ENCODE peak calls at places on chromosomes 5 and 9, in five cellular contexts. One of them, this sample, is unnamed. For H3K27me3 and H3K9me3, the result is how much of the 10 kb centered on the place peaks cover.

GRCh38 chr9:72305102-72305546 is 59.9 kb downstream of the ZFAND5 start:
- DNase-seq in left ventricle myocardium inferior: peak
- DNase-seq in IMR-90: peak
- DNase-seq in cardiac muscle cell: peak
- DNase-seq in lower lobe of right lung: peak
- DNase-seq in this sample: peak

GRCh38 chr5:13328316-13328715 is 616.2 kb downstream of the DNAH5 start:
- DNase-seq in left ventricle myocardium inferior: no peak
- DNase-seq in IMR-90: no peak
- DNase-seq in cardiac muscle cell: no peak
- DNase-seq in lower lobe of right lung: no peak
- DNase-seq in this sample: peak

GRCh38 chr5:177545487-177546261 is 8.7 kb downstream of the FAM193B start:
- DNase-seq in left ventricle myocardium inferior: peak
- DNase-seq in IMR-90: peak
- DNase-seq in cardiac muscle cell: peak
- DNase-seq in lower lobe of right lung: peak
- DNase-seq in this sample: peak

GRCh38 chr5:127761869-127762268 is 58.7 kb downstream of the CCDC192 start:
- DNase-seq in left ventricle myocardium inferior: no peak
- DNase-seq in IMR-90: no peak
- DNase-seq in cardiac muscle cell: no peak
- DNase-seq in lower lobe of right lung: no peak
- DNase-seq in this sample: no peak

GRCh38 chr5:37519807-37520206 is 140.7 kb downstream of the WDR70 start:
- DNase-seq in left ventricle myocardium inferior: no peak
- DNase-seq in IMR-90: no peak
- DNase-seq in cardiac muscle cell: no peak
- DNase-seq in lower lobe of right lung: no peak
- DNase-seq in this sample: no peak

GRCh38 chr9:131276107-131276888 is at the start of gene FAM78A:
- DNase-seq in left ventricle myocardium inferior: peak
- DNase-seq in IMR-90: no peak
- DNase-seq in cardiac muscle cell: peak
- DNase-seq in lower lobe of right lung: peak
- DNase-seq in this sample: no peak

GRCh38 chr5:174282391-174282790 is 236.9 kb downstream of the NSG2 start:
- DNase-seq in left ventricle myocardium inferior: no peak
- DNase-seq in IMR-90: no peak
- DNase-seq in cardiac muscle cell: no peak
- DNase-seq in lower lobe of right lung: no peak
- DNase-seq in this sample: no peak

GRCh38 chr5:167634432-167634831 is 657.0 kb upstream of the WWC1 start:
- DNase-seq in left ventricle myocardium inferior: no peak
- DNase-seq in IMR-90: peak
- DNase-seq in cardiac muscle cell: peak
- DNase-seq in lower lobe of right lung: no peak
- DNase-seq in this sample: no peak

GRCh38 chr9:114619205-114619758 is 8.2 kb downstream of the TMEM268 start:
- DNase-seq in left ventricle myocardium inferior: no peak
- DNase-seq in IMR-90: no peak
- DNase-seq in cardiac muscle cell: no peak
- DNase-seq in lower lobe of right lung: peak
- DNase-seq in this sample: no peak

GRCh38 chr5:107564896-107565295 is 105.8 kb downstream of the EFNA5 start:
- DNase-seq in left ventricle myocardium inferior: no peak
- DNase-seq in IMR-90: no peak
- DNase-seq in cardiac muscle cell: peak
- DNase-seq in lower lobe of right lung: no peak
- DNase-seq in this sample: no peak

GRCh38 chr5:115246361-115246991 is 16.2 kb downstream of the PGGT1B start:
- DNase-seq in left ventricle myocardium inferior: no peak
- DNase-seq in IMR-90: peak
- DNase-seq in cardiac muscle cell: peak
- DNase-seq in lower lobe of right lung: no peak
- DNase-seq in this sample: no peak

GRCh38 chr9:22813520-22813919 is 366.9 kb downstream of the DMRTA1 start:
- DNase-seq in left ventricle myocardium inferior: no peak
- DNase-seq in IMR-90: peak
- DNase-seq in cardiac muscle cell: no peak
- DNase-seq in lower lobe of right lung: no peak
- DNase-seq in this sample: no peak

GRCh38 chr5:22928821-22929482 is 75.8 kb upstream of the CDH12 start:
- DNase-seq in left ventricle myocardium inferior: no peak
- DNase-seq in IMR-90: no peak
- DNase-seq in cardiac muscle cell: no peak
- DNase-seq in lower lobe of right lung: no peak
- DNase-seq in this sample: no peak

GRCh38 chr9:134710271-134710540 is 68.6 kb downstream of the COL5A1 start:
- DNase-seq in left ventricle myocardium inferior: no peak
- DNase-seq in IMR-90: no peak
- DNase-seq in cardiac muscle cell: no peak
- DNase-seq in lower lobe of right lung: no peak
- DNase-seq in this sample: no peak

GRCh38 chr5:1666812-1667588 is 132.6 kb downstream of the MRPL36 start:
- DNase-seq in left ventricle myocardium inferior: no peak
- DNase-seq in IMR-90: no peak
- DNase-seq in cardiac muscle cell: peak
- DNase-seq in lower lobe of right lung: no peak
- DNase-seq in this sample: peak

GRCh38 chr5:116766470-116766947 is 191.9 kb upstream of the SEMA6A start:
- DNase-seq in left ventricle myocardium inferior: no peak
- DNase-seq in IMR-90: no peak
- DNase-seq in cardiac muscle cell: peak
- DNase-seq in lower lobe of right lung: no peak
- DNase-seq in this sample: peak

GRCh38 chr9:76628155-76628554 is 136.1 kb upstream of the PCA3 start:
- DNase-seq in left ventricle myocardium inferior: no peak
- DNase-seq in IMR-90: no peak
- DNase-seq in cardiac muscle cell: no peak
- DNase-seq in lower lobe of right lung: no peak
- DNase-seq in this sample: no peak

GRCh38 chr9:105833271-105833975 is 139.1 kb downstream of the TMEM38B start:
- DNase-seq in left ventricle myocardium inferior: no peak
- DNase-seq in IMR-90: peak
- DNase-seq in cardiac muscle cell: no peak
- DNase-seq in lower lobe of right lung: no peak
- DNase-seq in this sample: no peak

GRCh38 chr9:131402073-131402472 is 8.2 kb downstream of the PRRC2B start:
- DNase-seq in left ventricle myocardium inferior: no peak
- DNase-seq in IMR-90: peak
- DNase-seq in cardiac muscle cell: no peak
- DNase-seq in lower lobe of right lung: no peak
- DNase-seq in this sample: no peak

GRCh38 chr9:97768731-97769130 is 71.6 kb upstream of the XPA start:
- DNase-seq in left ventricle myocardium inferior: no peak
- DNase-seq in IMR-90: peak
- DNase-seq in cardiac muscle cell: peak
- DNase-seq in lower lobe of right lung: no peak
- DNase-seq in this sample: no peak

GRCh38 chr9:78439192-78439865 is 142.4 kb downstream of the PSAT1 start:
- DNase-seq in left ventricle myocardium inferior: peak
- DNase-seq in IMR-90: peak
- DNase-seq in cardiac muscle cell: peak
- DNase-seq in lower lobe of right lung: peak
- DNase-seq in this sample: peak

GRCh38 chr9:2674141-2674824 is 43.0 kb upstream of the KCNV2 start:
- DNase-seq in left ventricle myocardium inferior: no peak
- DNase-seq in IMR-90: no peak
- DNase-seq in cardiac muscle cell: no peak
- DNase-seq in lower lobe of right lung: no peak
- DNase-seq in this sample: no peak

GRCh38 chr5:91670565-91670964 is 287.4 kb upstream of the ARRDC3 start:
- DNase-seq in left ventricle myocardium inferior: peak
- DNase-seq in IMR-90: no peak
- DNase-seq in cardiac muscle cell: no peak
- DNase-seq in lower lobe of right lung: no peak
- DNase-seq in this sample: no peak

GRCh38 chr5:173689171-173689676 is 72.8 kb upstream of the BOD1 start:
- DNase-seq in left ventricle myocardium inferior: no peak
- DNase-seq in IMR-90: no peak
- DNase-seq in cardiac muscle cell: peak
- DNase-seq in lower lobe of right lung: no peak
- DNase-seq in this sample: no peak

GRCh38 chr9:35689601-35690446 is at the start of gene TPM2:
- DNase-seq in left ventricle myocardium inferior: peak
- DNase-seq in IMR-90: peak
- DNase-seq in cardiac muscle cell: peak
- DNase-seq in lower lobe of right lung: peak
- DNase-seq in this sample: peak

GRCh38 chr9:33102551-33103210 is 26.2 kb upstream of the SMU1 start:
- DNase-seq in left ventricle myocardium inferior: no peak
- DNase-seq in IMR-90: no peak
- DNase-seq in cardiac muscle cell: no peak
- DNase-seq in lower lobe of right lung: no peak
- DNase-seq in this sample: no peak

GRCh38 chr5:150498501-150498900 is 9.4 kb upstream of the NDST1 start:
- DNase-seq in left ventricle myocardium inferior: no peak
- DNase-seq in IMR-90: no peak
- DNase-seq in cardiac muscle cell: no peak
- DNase-seq in lower lobe of right lung: no peak
- DNase-seq in this sample: no peak

GRCh38 chr5:150500905-150501304 is 7.0 kb upstream of the NDST1 start:
- DNase-seq in left ventricle myocardium inferior: no peak
- DNase-seq in IMR-90: no peak
- DNase-seq in cardiac muscle cell: no peak
- DNase-seq in lower lobe of right lung: no peak
- DNase-seq in this sample: no peak

GRCh38 chr5:150500328-150500841 is 7.5 kb upstream of the NDST1 start:
- DNase-seq in left ventricle myocardium inferior: peak
- DNase-seq in IMR-90: no peak
- DNase-seq in cardiac muscle cell: no peak
- DNase-seq in lower lobe of right lung: no peak
- DNase-seq in this sample: peak

GRCh38 chr5:150498971-150499370 is 9.0 kb upstream of the NDST1 start:
- DNase-seq in left ventricle myocardium inferior: no peak
- DNase-seq in IMR-90: no peak
- DNase-seq in cardiac muscle cell: no peak
- DNase-seq in lower lobe of right lung: no peak
- DNase-seq in this sample: no peak

DNA sequence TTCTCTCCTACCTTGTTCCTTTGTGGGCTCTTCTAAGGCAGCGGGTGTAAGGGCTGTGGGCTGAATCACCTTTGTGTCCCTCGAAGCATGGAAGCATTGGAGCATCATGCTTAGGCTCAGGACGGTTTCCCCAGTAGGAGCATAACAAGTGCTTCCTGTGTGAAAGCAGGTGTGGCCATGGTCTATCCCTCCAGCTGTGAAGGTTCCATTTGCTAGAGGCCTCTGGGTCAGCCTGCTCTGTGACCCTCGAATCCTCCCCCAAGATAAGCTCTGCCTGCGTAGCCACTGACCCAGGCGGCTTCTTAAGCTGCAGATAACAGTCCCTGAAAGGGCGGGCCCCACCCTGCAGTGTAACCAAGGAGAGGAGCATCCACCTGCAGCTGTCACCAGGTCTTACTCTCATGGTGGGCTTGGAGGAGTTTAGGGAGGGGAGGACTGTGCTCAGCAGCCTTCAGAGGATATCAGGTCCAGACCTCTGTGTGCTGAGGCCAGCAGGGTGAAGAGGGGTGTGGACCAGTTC is 8.4 kb upstream of the NDST1 start:
- DNase-seq in left ventricle myocardium inferior: no peak
- DNase-seq in IMR-90: no peak
- DNase-seq in cardiac muscle cell: no peak
- DNase-seq in lower lobe of right lung: no peak
- DNase-seq in this sample: no peak
- H3K4me3 ChIP-seq in left ventricle myocardium inferior: no peak
- H3K4me3 ChIP-seq in IMR-90: no peak
- H3K4me3 ChIP-seq in cardiac muscle cell: no peak
- H3K4me3 ChIP-seq in lower lobe of right lung: no peak
- H3K4me3 ChIP-seq in this sample: no peak

GRCh38 chr9:132583584-132584304 is 1.3 kb downstream of the BARHL1 start:
- DNase-seq in left ventricle myocardium inferior: no peak
- DNase-seq in IMR-90: no peak
- DNase-seq in cardiac muscle cell: no peak
- DNase-seq in lower lobe of right lung: no peak
- DNase-seq in this sample: no peak
- H3K27me3 ChIP-seq in left ventricle myocardium inferior: half or more
- H3K27me3 ChIP-seq in IMR-90: half or more
- H3K27me3 ChIP-seq in cardiac muscle cell: half or more
- H3K27me3 ChIP-seq in lower lobe of right lung: half or more
- H3K27me3 ChIP-seq in this sample: half or more

GRCh38 chr5:178869577-178869976 is 9.8 kb downstream of the ZNF354B start:
- DNase-seq in left ventricle myocardium inferior: no peak
- DNase-seq in IMR-90: no peak
- DNase-seq in cardiac muscle cell: peak
- DNase-seq in lower lobe of right lung: no peak
- DNase-seq in this sample: no peak

GRCh38 chr5:178866946-178867345 is 7.2 kb downstream of the ZNF354B start:
- DNase-seq in left ventricle myocardium inferior: no peak
- DNase-seq in IMR-90: no peak
- DNase-seq in cardiac muscle cell: peak
- DNase-seq in lower lobe of right lung: no peak
- DNase-seq in this sample: no peak

GRCh38 chr5:178872302-178872701 is 12.5 kb downstream of the ZNF354B start:
- DNase-seq in left ventricle myocardium inferior: no peak
- DNase-seq in IMR-90: no peak
- DNase-seq in cardiac muscle cell: peak
- DNase-seq in lower lobe of right lung: no peak
- DNase-seq in this sample: no peak

GRCh38 chr5:178870411-178870810 is 10.7 kb downstream of the ZNF354B start:
- DNase-seq in left ventricle myocardium inferior: no peak
- DNase-seq in IMR-90: no peak
- DNase-seq in cardiac muscle cell: no peak
- DNase-seq in lower lobe of right lung: no peak
- DNase-seq in this sample: no peak
- H3K9me3 ChIP-seq in left ventricle myocardium inferior: under half
- H3K9me3 ChIP-seq in IMR-90: under half
- H3K9me3 ChIP-seq in cardiac muscle cell: under half
- H3K9me3 ChIP-seq in lower lobe of right lung: under half
- H3K9me3 ChIP-seq in this sample: under half

GRCh38 chr9:99906403-99907207 is at the start of gene STX17:
- DNase-seq in left ventricle myocardium inferior: peak
- DNase-seq in IMR-90: peak
- DNase-seq in cardiac muscle cell: peak
- DNase-seq in lower lobe of right lung: peak
- DNase-seq in this sample: peak
- H3K4me3 ChIP-seq in left ventricle myocardium inferior: peak
- H3K4me3 ChIP-seq in IMR-90: peak
- H3K4me3 ChIP-seq in cardiac muscle cell: peak
- H3K4me3 ChIP-seq in lower lobe of right lung: peak
- H3K4me3 ChIP-seq in this sample: peak